ENCODE peak calls at places on chromosomes 12 and 14, in five cellular contexts. K is mammary epithelial cell, B is astrocyte of the spinal cord, D is left lung, Z is neural progenitor cell. G is an unnamed sample.

GRCh38 chr12:132806857-132807256 is 21.8 kb downstream of the GOLGA3 start:
- DNase-seq in K (no peak), B (no peak), D (no peak), Z (no peak), G (no peak)

GRCh38 chr12:94163850-94164249 is 15.5 kb downstream of the PLXNC1 start:
- DNase-seq in K (no peak), B (no peak), D (no peak), Z (no peak), G (no peak)

GRCh38 chr14:79417961-79418360 is 793.3 kb downstream of the DIO2 start:
- DNase-seq in K (no peak), B (no peak), D (no peak), Z (no peak), G (peak)

GRCh38 chr14:67240978-67241415 is 238 bp upstream of the PALS1 start:
- DNase-seq in K (peak), B (peak), D (peak), Z (peak), G (peak)

GRCh38 chr12:55974308-55974724 is 438 bp downstream of the RAB5B start:
- DNase-seq in K (peak), B (peak), D (peak), Z (no peak), G (peak)

GRCh38 chr14:79735121-79735520 is 476.2 kb downstream of the DIO2 start:
- DNase-seq in K (no peak), B (no peak), D (no peak), Z (no peak), G (no peak)

GRCh38 chr12:130775953-130776856 is 60.1 kb upstream of the RIMBP2 start:
- DNase-seq in K (peak), B (peak), D (peak), Z (peak), G (peak)

GRCh38 chr12:51395283-51396230 is 4.4 kb upstream of the GALNT6 start:
- DNase-seq in K (no peak), B (no peak), D (no peak), Z (no peak), G (no peak)

GRCh38 chr12:106072751-106073150 is 66.0 kb downstream of the NUAK1 start:
- DNase-seq in K (no peak), B (no peak), D (no peak), Z (no peak), G (no peak)

GRCh38 chr14:51845811-51846210 is 14.6 kb upstream of the GNG2 start:
- DNase-seq in K (no peak), B (no peak), D (no peak), Z (no peak), G (no peak)

GRCh38 chr14:50061664-50062437 is 54.5 kb downstream of the VCPKMT start:
- DNase-seq in K (peak), B (peak), D (no peak), Z (no peak), G (peak)

GRCh38 chr12:53251477-53252348 is 16.4 kb upstream of the ESPL1 start:
- DNase-seq in K (peak), B (peak), D (peak), Z (peak), G (peak)
- H3K4me3 ChIP-seq in K (peak), B (peak), D (peak), Z (peak), G (peak)

DNA sequence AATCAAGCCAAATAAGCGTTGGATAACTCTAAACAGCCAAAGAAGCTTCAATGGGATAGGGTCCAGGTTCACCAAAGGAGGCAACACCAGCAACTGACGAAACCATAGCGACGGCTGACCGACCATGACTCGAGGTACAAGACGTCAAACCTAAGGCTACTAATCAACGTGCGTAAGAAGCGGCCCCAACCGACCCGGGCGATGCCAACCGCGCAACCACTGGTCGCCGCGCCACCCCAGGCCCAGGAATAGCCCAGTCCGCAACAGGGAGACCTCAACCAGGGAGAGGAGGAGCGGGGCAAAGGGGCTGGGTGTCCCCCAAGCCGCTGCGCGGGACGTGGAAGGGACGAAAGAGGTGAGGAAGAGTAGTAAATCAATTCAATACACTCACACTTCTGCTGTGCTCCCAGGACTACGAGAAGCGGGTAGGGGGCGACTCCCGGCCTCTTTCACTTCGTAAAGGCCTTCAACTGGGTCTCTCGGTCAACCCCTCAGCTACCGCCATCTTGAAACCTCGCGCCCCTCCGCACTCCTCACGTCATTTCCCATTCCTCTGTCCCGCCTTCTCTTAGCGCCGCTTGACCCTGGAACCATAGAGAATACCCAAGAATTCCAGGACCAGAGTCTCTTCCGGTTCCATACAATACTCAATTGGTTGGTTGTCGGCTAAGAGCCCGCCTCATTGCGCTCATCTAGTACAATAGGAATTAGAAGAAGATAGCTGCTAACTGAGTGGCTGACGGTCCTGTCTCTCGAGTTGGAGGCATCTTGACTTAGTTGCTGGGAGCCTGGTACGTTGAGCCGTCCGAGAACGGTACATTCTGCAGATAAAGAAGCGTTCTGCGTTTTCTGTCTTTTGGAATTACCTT is at the start of the genes C12orf60 and WBP11:
- DNase-seq in K (peak), B (peak), D (peak), Z (peak), G (peak)
- TF ChIP-seq CTCF in K (no peak), B (no peak), D (no peak), Z (no peak), G (no peak)

GRCh38 chr14:64550539-64551333 is 975 bp downstream of the PPP1R36 start:
- DNase-seq in K (no peak), B (no peak), D (no peak), Z (no peak), G (no peak)
- H3K4me3 ChIP-seq in K (no peak), B (no peak), D (no peak), Z (peak), G (no peak)

DNA sequence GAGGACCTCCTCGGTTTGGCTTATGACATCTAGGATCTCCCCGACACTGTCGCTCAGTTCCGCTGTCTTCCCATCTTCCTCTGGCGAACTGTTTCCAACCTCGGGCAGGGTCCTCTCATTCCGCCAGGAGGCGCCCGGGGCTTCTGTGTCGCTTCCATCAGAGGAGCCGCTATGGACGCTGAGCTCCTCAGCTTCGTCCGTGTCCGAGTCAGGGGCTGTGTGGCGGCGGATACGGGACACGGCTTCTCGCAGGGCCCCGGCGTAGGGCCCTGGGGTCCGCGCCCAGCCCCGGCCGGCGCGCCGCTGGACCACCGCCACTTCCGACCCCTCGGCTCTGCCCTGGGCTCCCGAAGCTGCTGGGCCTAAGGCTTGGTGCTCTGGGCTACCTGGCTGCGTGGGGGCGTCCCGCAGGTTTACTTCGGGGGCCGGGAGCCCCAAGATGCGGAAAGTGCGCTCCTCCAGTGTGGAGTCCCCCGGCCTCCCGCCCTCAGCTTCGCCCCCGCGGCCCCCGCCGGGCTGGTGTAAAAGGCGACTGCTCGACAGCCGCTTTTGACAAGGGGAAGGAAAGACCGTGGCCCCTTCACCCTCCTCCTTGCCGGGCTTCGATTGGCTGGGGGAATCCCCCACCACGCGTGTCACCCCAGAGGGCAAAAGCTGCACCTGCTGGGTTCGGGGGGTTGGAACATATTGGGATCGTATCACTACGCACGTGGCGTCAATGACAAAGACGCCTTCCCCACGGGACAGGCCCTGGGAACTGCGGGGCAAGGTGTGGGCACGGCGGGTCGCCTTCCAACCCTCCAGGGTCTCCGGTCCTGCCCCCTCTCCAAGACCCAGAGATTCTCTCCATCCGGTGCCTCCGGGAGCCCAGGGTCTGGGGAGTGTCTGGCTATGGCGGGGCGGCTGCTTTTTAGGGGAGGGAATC is 2.1 kb downstream of the DDN start:
- DNase-seq in K (no peak), B (peak), D (peak), Z (peak), G (peak)
- TF ChIP-seq CTCF in K (no peak), B (peak), D (peak), Z (peak), G (peak)

GRCh38 chr14:86279405-86279804 is 749.5 kb downstream of the FLRT2 start:
- DNase-seq in K (no peak), B (no peak), D (no peak), Z (no peak), G (no peak)
- H3K4me3 ChIP-seq in K (no peak), B (no peak), D (no peak), Z (no peak), G (no peak)

DNA sequence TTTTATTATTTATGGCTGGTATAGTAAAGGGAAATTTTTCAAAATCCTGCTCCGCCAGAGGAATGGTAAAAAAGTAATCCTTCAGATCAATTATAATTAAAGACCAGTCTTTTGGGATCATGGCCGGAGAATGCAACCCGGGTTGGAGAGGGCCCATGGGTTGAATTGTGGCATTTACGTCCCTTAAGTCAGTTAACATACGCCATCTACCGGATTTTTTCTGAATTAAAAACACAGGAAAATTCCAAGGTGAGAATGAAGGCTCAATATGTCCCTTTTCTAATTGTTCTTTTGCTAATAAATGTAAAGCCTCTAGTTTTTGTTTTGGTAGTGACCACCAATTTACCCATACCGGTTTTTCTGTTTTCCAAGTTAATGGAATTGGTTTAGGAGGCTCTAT is 602.8 kb downstream of the ALG10 start:
- DNase-seq in K (peak), B (no peak), D (no peak), Z (no peak), G (peak)
- TF ChIP-seq CTCF in K (peak), B (no peak), D (no peak), Z (no peak), G (no peak)

GRCh38 chr12:125284945-125285344 is 219.7 kb downstream of the AACS start:
- DNase-seq in K (no peak), B (no peak), D (no peak), Z (no peak), G (no peak)

GRCh38 chr12:125283521-125283920 is 218.3 kb downstream of the AACS start:
- DNase-seq in K (no peak), B (no peak), D (no peak), Z (no peak), G (no peak)

GRCh38 chr12:125286005-125286727 is 220.9 kb downstream of the AACS start:
- DNase-seq in K (no peak), B (no peak), D (no peak), Z (no peak), G (no peak)

GRCh38 chr12:125287155-125287847 is 222.1 kb downstream of the AACS start:
- DNase-seq in K (no peak), B (no peak), D (no peak), Z (no peak), G (no peak)

GRCh38 chr12:125284087-125284486 is 218.9 kb downstream of the AACS start:
- DNase-seq in K (no peak), B (no peak), D (no peak), Z (no peak), G (no peak)
- H3K4me3 ChIP-seq in K (no peak), B (no peak), D (no peak), Z (no peak), G (no peak)